ENCODE peak calls at places on chromosomes 13 and 19, in eight cellular contexts. D is endothelial cell, W is progenitor cell of endocrine pancreas, F is PC-3, O is pancreas, I is brain microvascular endothelial cell, Q is lung, V is choroid plexus epithelial cell. L is an unnamed sample.

GRCh38 chr19:5585461-5586299 is 17.9 kb upstream of the TINCR start:
- DNase-seq in D (no peak), W (no peak), F (no peak), O (no peak), I (peak; percentile 16), Q (no peak), V (peak; percentile 44), L (peak; percentile 50)

GRCh38 chr13:103794526-103794925 is 728.3 kb upstream of the SLC10A2 start:
- DNase-seq in D (no peak), W (no peak), F (no peak), O (no peak), I (no peak), Q (no peak), V (no peak), L (no peak)

GRCh38 chr13:32838985-32839384 is 177.2 kb upstream of the KL start:
- DNase-seq in D (peak; percentile 23), W (no peak), F (peak; percentile 56), O (no peak), I (peak; percentile 14), Q (no peak), V (peak; percentile 69), L (no peak)

GRCh38 chr19:45592366-45592765 is 7.8 kb upstream of the OPA3 start:
- DNase-seq in D (no peak), W (no peak), F (peak; percentile 41), O (no peak), I (no peak), Q (no peak), V (no peak), L (no peak)

GRCh38 chr13:45662122-45662521 is 40.0 kb upstream of the CBY2 start:
- DNase-seq in D (no peak), W (no peak), F (no peak), O (no peak), I (no peak), Q (no peak), V (no peak), L (no peak)

GRCh38 chr19:14152713-14153112 is 16.3 kb upstream of the ASF1B start:
- DNase-seq in D (no peak), W (no peak), F (no peak), O (no peak), I (no peak), Q (no peak), V (no peak), L (no peak)

GRCh38 chr13:46595136-46595917 is 42.4 kb downstream of the LRCH1 start:
- DNase-seq in D (no peak), W (no peak), F (peak; percentile 44), O (no peak), I (no peak), Q (no peak), V (peak; percentile 32), L (no peak)

GRCh38 chr13:28475916-28476725 is 18.8 kb downstream of the FLT1 start:
- DNase-seq in D (no peak), W (no peak), F (peak; percentile 74), O (no peak), I (peak; percentile 85), Q (no peak), V (peak; percentile 93), L (no peak)

GRCh38 chr19:21902596-21902995 is 66.6 kb upstream of the ZNF43 start:
- DNase-seq in D (no peak), W (no peak), F (no peak), O (no peak), I (no peak), Q (no peak), V (no peak), L (no peak)

GRCh38 chr13:109971006-109971744 is 184.8 kb upstream of the IRS2 start:
- DNase-seq in D (no peak), W (no peak), F (no peak), O (no peak), I (no peak), Q (no peak), V (no peak), L (no peak)

GRCh38 chr13:100833427-100833826 is 158.8 kb upstream of the TMTC4 start:
- DNase-seq in D (no peak), W (no peak), F (no peak), O (no peak), I (no peak), Q (no peak), V (no peak), L (no peak)

GRCh38 chr13:100826441-100826840 is 151.8 kb upstream of the TMTC4 start:
- DNase-seq in D (no peak), W (no peak), F (no peak), O (no peak), I (no peak), Q (no peak), V (no peak), L (no peak)

GRCh38 chr13:100827489-100828000 is 152.9 kb upstream of the TMTC4 start:
- DNase-seq in D (no peak), W (no peak), F (peak; percentile 6), O (no peak), I (no peak), Q (no peak), V (no peak), L (no peak)

GRCh38 chr13:100825551-100825950 is 151.0 kb upstream of the TMTC4 start:
- DNase-seq in D (no peak), W (no peak), F (peak; percentile 43), O (no peak), I (no peak), Q (no peak), V (peak; percentile 44), L (no peak)

GRCh38 chr13:100828226-100828625 is 153.6 kb upstream of the TMTC4 start:
- DNase-seq in D (peak; percentile 22), W (no peak), F (no peak), O (no peak), I (no peak), Q (no peak), V (peak; percentile 40), L (no peak)
- TF ChIP-seq CTCF in D (no peak), W (peak; percentile 32), F (peak; percentile 29), O (no peak), I (peak; percentile 57), Q (no peak), V (peak; percentile 40), L (peak; percentile 23)

GRCh38 chr13:98447881-98448641 is 128.8 kb downstream of the STK24 start:
- DNase-seq in D (peak; percentile 72), W (no peak), F (peak; percentile 13), O (no peak), I (no peak), Q (no peak), V (peak; percentile 41), L (peak; percentile 76)
- TF ChIP-seq CTCF in D (peak; percentile 72), W (peak; percentile 65), F (peak; percentile 54), O (no peak), I (peak; percentile 80), Q (no peak), V (peak; percentile 68), L (peak; percentile 66)

GRCh38 chr19:16133818-16134217 is 9.7 kb upstream of the HSH2D start:
- DNase-seq in D (no peak), W (no peak), F (no peak), O (no peak), I (no peak), Q (no peak), V (no peak), L (no peak)

GRCh38 chr19:16131648-16132047 is 11.8 kb upstream of the HSH2D start:
- DNase-seq in D (no peak), W (no peak), F (no peak), O (no peak), I (no peak), Q (no peak), V (no peak), L (no peak)

GRCh38 chr19:16134510-16134909 is 9.0 kb upstream of the HSH2D start:
- DNase-seq in D (no peak), W (no peak), F (no peak), O (no peak), I (no peak), Q (no peak), V (no peak), L (no peak)

GRCh38 chr19:16136185-16137067 is 7.1 kb upstream of the HSH2D start:
- DNase-seq in D (no peak), W (no peak), F (no peak), O (no peak), I (no peak), Q (no peak), V (no peak), L (no peak)

DNA sequence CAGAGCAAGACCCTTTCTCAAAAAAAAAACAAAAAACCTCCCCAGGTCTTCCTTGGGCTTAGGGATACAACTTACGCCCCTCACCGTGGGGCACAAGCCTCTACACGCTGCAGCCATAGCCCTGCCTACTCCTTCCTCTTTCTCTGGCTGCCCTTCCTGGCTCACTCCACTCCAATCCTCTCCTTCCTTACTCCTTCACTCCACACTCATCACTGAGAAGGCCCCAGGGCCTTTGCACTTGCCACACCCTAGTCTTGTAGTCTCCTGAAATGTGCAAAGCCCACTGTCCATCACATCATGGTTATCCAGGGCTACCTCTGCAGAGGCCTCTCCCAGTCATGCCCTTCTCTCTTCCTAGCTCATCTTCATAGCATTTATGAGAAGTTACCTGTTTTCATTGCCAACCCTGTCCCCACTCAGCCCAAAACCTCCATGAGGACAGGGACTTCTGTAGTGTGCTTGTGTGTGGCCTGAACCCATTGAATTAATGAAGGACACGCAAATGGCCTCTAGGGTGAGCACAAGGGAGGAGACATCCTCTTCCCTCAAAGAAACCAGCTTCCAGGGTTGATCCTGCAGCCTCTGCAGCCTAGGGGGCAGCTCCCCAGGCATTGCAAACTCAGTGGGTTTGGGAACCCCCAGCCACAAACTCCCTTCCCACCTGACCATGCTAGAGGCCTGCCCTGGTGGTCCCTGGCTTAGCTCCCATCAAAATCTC is 7.9 kb upstream of the HSH2D start:
- DNase-seq in D (no peak), W (no peak), F (no peak), O (no peak), I (no peak), Q (no peak), V (no peak), L (no peak)
- TF ChIP-seq CTCF in D (no peak), W (no peak), F (peak; percentile 15), O (no peak), I (no peak), Q (no peak), V (no peak), L (no peak)

GRCh38 chr13:93967286-93967685 is 512.2 kb downstream of the DCT start:
- DNase-seq in D (no peak), W (no peak), F (no peak), O (no peak), I (no peak), Q (no peak), V (no peak), L (no peak)

GRCh38 chr13:93963266-93964131 is 516.0 kb downstream of the DCT start:
- DNase-seq in D (no peak), W (no peak), F (peak; percentile 73), O (no peak), I (peak; percentile 63), Q (no peak), V (peak; percentile 78), L (no peak)

GRCh38 chr13:93959796-93960533 is 519.5 kb downstream of the DCT start:
- DNase-seq in D (no peak), W (no peak), F (peak; percentile 42), O (no peak), I (peak; percentile 22), Q (no peak), V (peak; percentile 24), L (no peak)

GRCh38 chr13:93966267-93966936 is 513.1 kb downstream of the DCT start:
- DNase-seq in D (no peak), W (no peak), F (no peak), O (no peak), I (no peak), Q (no peak), V (no peak), L (no peak)

DNA sequence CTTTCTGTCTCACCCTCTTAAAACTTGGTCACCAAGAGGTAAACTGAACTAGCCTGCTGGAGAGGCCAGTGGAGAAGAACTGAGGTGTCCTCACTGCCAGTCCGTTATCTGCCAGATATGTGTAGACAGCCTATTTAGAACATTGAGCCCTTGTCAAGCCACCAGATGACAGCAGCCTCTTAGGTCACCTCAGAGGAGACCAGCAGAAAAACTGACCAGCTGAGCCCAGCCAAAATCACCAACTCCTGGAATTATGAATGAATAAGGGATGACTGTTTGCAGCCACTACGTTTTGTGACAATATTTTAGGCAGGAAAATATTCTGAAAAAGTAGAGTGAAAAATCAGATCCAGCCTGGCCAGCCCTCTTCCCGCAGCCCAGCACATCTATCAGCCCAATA is 513.9 kb downstream of the DCT start:
- DNase-seq in D (no peak), W (no peak), F (no peak), O (no peak), I (no peak), Q (no peak), V (no peak), L (no peak)
- TF ChIP-seq CTCF in D (no peak), W (no peak), F (no peak), O (no peak), I (no peak), Q (no peak), V (no peak), L (no peak)